ENCODE peak calls at places on chromosomes 3 and 15, in eight cellular contexts. I is adrenal gland, S is DMS79, J is SIG-M5, G is activated T-cell treated with anti-CD3 and anti-CD28 coated beads for 24 hours, F is transverse colon, W is pulmonary artery endothelial cell, D is A549. Z is an unnamed sample.

GRCh38 chr15:101048191-101049011 is 129.2 kb downstream of the LRRK1 start:
- DNase-seq in S (no peak), D (no peak), G (no peak), I (no peak), F (peak), J (no peak), W (no peak), Z (no peak)

GRCh38 chr3:58084166-58084565 is 75.9 kb downstream of the FLNB start:
- DNase-seq in F (no peak), G (no peak), D (no peak), S (no peak), I (no peak), W (peak), J (no peak), Z (no peak)

GRCh38 chr3:129278970-129279906 is 568 bp downstream of the HMCES start:
- DNase-seq in G (peak), D (peak), F (peak), S (peak), W (no peak), J (no peak), I (peak), Z (peak)

GRCh38 chr3:73556520-73557371 is 68.0 kb downstream of the PDZRN3 start:
- DNase-seq in W (no peak), I (no peak), S (no peak), G (no peak), D (no peak), F (no peak), J (no peak), Z (no peak)

GRCh38 chr3:190001426-190001825 is 119.3 kb downstream of the P3H2 start:
- DNase-seq in G (no peak), D (no peak), W (no peak), I (no peak), S (no peak), J (no peak), F (no peak), Z (no peak)

GRCh38 chr3:115814778-115815380 is 191.6 kb downstream of the GAP43 start:
- DNase-seq in S (peak), W (peak), F (peak), J (no peak), D (peak), G (peak), I (peak), Z (no peak)

GRCh38 chr3:133662256-133662773 is 574 bp upstream of the TOPBP1 start:
- DNase-seq in W (no peak), D (peak), J (no peak), S (peak), F (no peak), I (no peak), G (no peak), Z (no peak)

GRCh38 chr3:195736866-195737490 is 16.2 kb downstream of the MUC20 start:
- DNase-seq in W (no peak), D (no peak), J (no peak), S (no peak), I (no peak), F (no peak), G (no peak), Z (no peak)

GRCh38 chr3:9141903-9142302 is 107.5 kb downstream of the SRGAP3 start:
- DNase-seq in D (no peak), S (no peak), J (no peak), I (no peak), W (no peak), G (no peak), F (no peak), Z (no peak)

GRCh38 chr3:45506751-45507391 is 87.7 kb upstream of the LIMD1 start:
- DNase-seq in F (no peak), I (no peak), D (no peak), W (no peak), S (no peak), J (no peak), G (no peak), Z (no peak)

GRCh38 chr3:182121424-182121823 is 409.7 kb downstream of the SOX2 start:
- DNase-seq in F (no peak), S (no peak), D (no peak), I (no peak), G (no peak), W (no peak), J (no peak), Z (no peak)

GRCh38 chr15:89898628-89899302 is 5.0 kb upstream of the AP3S2 start:
- DNase-seq in D (peak), F (peak), G (no peak), W (no peak), S (no peak), J (no peak), I (no peak), Z (no peak)

GRCh38 chr15:90774731-90775521 is 57.8 kb downstream of the BLM start:
- DNase-seq in W (no peak), G (no peak), I (no peak), D (peak), J (no peak), S (no peak), F (no peak), Z (no peak)

GRCh38 chr15:64686130-64686735 is 89.2 kb downstream of the RBPMS2 start:
- DNase-seq in D (peak), J (no peak), I (peak), S (peak), W (no peak), F (no peak), G (no peak), Z (peak)

GRCh38 chr3:66393486-66394260 is 107.1 kb downstream of the LRIG1 start:
- DNase-seq in W (no peak), D (no peak), F (no peak), J (no peak), G (peak), I (no peak), S (no peak), Z (no peak)

GRCh38 chr3:196694202-196694638 is 17.8 kb downstream of the CEP19 start:
- DNase-seq in D (peak), W (no peak), S (no peak), F (no peak), J (no peak), G (no peak), I (no peak), Z (no peak)